ENCODE peak calls at places on chromosomes 6 and 20, in six cellular contexts. One of them, this sample, is unnamed.

GRCh38 chr20:58612021-58612700 is 38.9 kb upstream of the STX16 start:
- DNase-seq in osteoblast: peak
- DNase-seq in astrocyte: peak
- DNase-seq in heart left ventricle: no peak
- DNase-seq in coronary artery: no peak
- DNase-seq in ovary: no peak
- DNase-seq in this sample: no peak

GRCh38 chr6:138563231-138563630 is 63.9 kb upstream of the NHSL1 start:
- DNase-seq in osteoblast: no peak
- DNase-seq in astrocyte: no peak
- DNase-seq in heart left ventricle: no peak
- DNase-seq in coronary artery: no peak
- DNase-seq in ovary: no peak
- DNase-seq in this sample: no peak

GRCh38 chr6:162090734-162091133 is 636.8 kb downstream of the PRKN start:
- DNase-seq in osteoblast: no peak
- DNase-seq in astrocyte: peak
- DNase-seq in heart left ventricle: no peak
- DNase-seq in coronary artery: no peak
- DNase-seq in ovary: no peak
- DNase-seq in this sample: no peak

GRCh38 chr6:9514146-9514545 is 900.7 kb downstream of the TFAP2A start:
- DNase-seq in osteoblast: no peak
- DNase-seq in astrocyte: no peak
- DNase-seq in heart left ventricle: no peak
- DNase-seq in coronary artery: no peak
- DNase-seq in ovary: no peak
- DNase-seq in this sample: no peak

GRCh38 chr20:56766528-56766927 is 137.4 kb downstream of the TFAP2C start:
- DNase-seq in osteoblast: no peak
- DNase-seq in astrocyte: no peak
- DNase-seq in heart left ventricle: no peak
- DNase-seq in coronary artery: no peak
- DNase-seq in ovary: no peak
- DNase-seq in this sample: no peak

GRCh38 chr6:38688579-38689087 is 14.3 kb downstream of the GLO1 start:
- DNase-seq in osteoblast: no peak
- DNase-seq in astrocyte: no peak
- DNase-seq in heart left ventricle: no peak
- DNase-seq in coronary artery: no peak
- DNase-seq in ovary: no peak
- DNase-seq in this sample: no peak

GRCh38 chr6:37987008-37987407 is 167.5 kb downstream of the ZFAND3 start:
- DNase-seq in osteoblast: no peak
- DNase-seq in astrocyte: peak
- DNase-seq in heart left ventricle: no peak
- DNase-seq in coronary artery: no peak
- DNase-seq in ovary: no peak
- DNase-seq in this sample: no peak

GRCh38 chr6:116556065-116556464 is 2.5 kb downstream of the CALHM4 start:
- DNase-seq in osteoblast: no peak
- DNase-seq in astrocyte: peak
- DNase-seq in heart left ventricle: no peak
- DNase-seq in coronary artery: no peak
- DNase-seq in ovary: no peak
- DNase-seq in this sample: no peak

GRCh38 chr20:35791823-35792222 is 20.0 kb downstream of the PHF20 start:
- DNase-seq in osteoblast: peak
- DNase-seq in astrocyte: peak
- DNase-seq in heart left ventricle: no peak
- DNase-seq in coronary artery: no peak
- DNase-seq in ovary: no peak
- DNase-seq in this sample: no peak

GRCh38 chr20:10622657-10623418 is 51.0 kb downstream of the JAG1 start:
- DNase-seq in osteoblast: peak
- DNase-seq in astrocyte: peak
- DNase-seq in heart left ventricle: peak
- DNase-seq in coronary artery: no peak
- DNase-seq in ovary: peak
- DNase-seq in this sample: peak

GRCh38 chr20:19624221-19624620 is 133.8 kb upstream of the RIN2 start:
- DNase-seq in osteoblast: no peak
- DNase-seq in astrocyte: no peak
- DNase-seq in heart left ventricle: no peak
- DNase-seq in coronary artery: no peak
- DNase-seq in ovary: no peak
- DNase-seq in this sample: no peak

GRCh38 chr6:145091827-145092164 is 643.5 kb downstream of the EPM2A start:
- DNase-seq in osteoblast: no peak
- DNase-seq in astrocyte: no peak
- DNase-seq in heart left ventricle: no peak
- DNase-seq in coronary artery: no peak
- DNase-seq in ovary: no peak
- DNase-seq in this sample: no peak

GRCh38 chr6:127119361-127120108 is 1.1 kb downstream of the RSPO3 start:
- DNase-seq in osteoblast: peak
- DNase-seq in astrocyte: no peak
- DNase-seq in heart left ventricle: no peak
- DNase-seq in coronary artery: no peak
- DNase-seq in ovary: peak
- DNase-seq in this sample: no peak

GRCh38 chr6:31531162-31531561 is 2.4 kb downstream of the MCCD1 start:
- DNase-seq in osteoblast: peak
- DNase-seq in astrocyte: no peak
- DNase-seq in heart left ventricle: no peak
- DNase-seq in coronary artery: no peak
- DNase-seq in ovary: no peak
- DNase-seq in this sample: no peak

GRCh38 chr6:40022867-40023266 is 88.6 kb upstream of the MOCS1 start:
- DNase-seq in osteoblast: no peak
- DNase-seq in astrocyte: no peak
- DNase-seq in heart left ventricle: no peak
- DNase-seq in coronary artery: no peak
- DNase-seq in ovary: no peak
- DNase-seq in this sample: no peak

GRCh38 chr6:30749554-30750378 is 5.4 kb upstream of the IER3 start:
- DNase-seq in osteoblast: no peak
- DNase-seq in astrocyte: no peak
- DNase-seq in heart left ventricle: no peak
- DNase-seq in coronary artery: no peak
- DNase-seq in ovary: no peak
- DNase-seq in this sample: no peak

GRCh38 chr20:46990811-46991567 is 96.3 kb downstream of the EYA2 start:
- DNase-seq in osteoblast: no peak
- DNase-seq in astrocyte: no peak
- DNase-seq in heart left ventricle: no peak
- DNase-seq in coronary artery: no peak
- DNase-seq in ovary: no peak
- DNase-seq in this sample: no peak

GRCh38 chr20:59992531-59992930 is 34.3 kb downstream of the CDH26 start:
- DNase-seq in osteoblast: peak
- DNase-seq in astrocyte: no peak
- DNase-seq in heart left ventricle: no peak
- DNase-seq in coronary artery: no peak
- DNase-seq in ovary: no peak
- DNase-seq in this sample: no peak

GRCh38 chr6:139330841-139331500 is 39.2 kb upstream of the TXLNB start:
- DNase-seq in osteoblast: no peak
- DNase-seq in astrocyte: no peak
- DNase-seq in heart left ventricle: no peak
- DNase-seq in coronary artery: no peak
- DNase-seq in ovary: no peak
- DNase-seq in this sample: no peak

GRCh38 chr6:39791311-39791710 is 865 bp upstream of the DAAM2 start:
- DNase-seq in osteoblast: peak
- DNase-seq in astrocyte: peak
- DNase-seq in heart left ventricle: no peak
- DNase-seq in coronary artery: no peak
- DNase-seq in ovary: no peak
- DNase-seq in this sample: no peak

GRCh38 chr6:112030965-112031660 is 22.8 kb upstream of the CCN6 start:
- DNase-seq in osteoblast: peak
- DNase-seq in astrocyte: no peak
- DNase-seq in heart left ventricle: no peak
- DNase-seq in coronary artery: no peak
- DNase-seq in ovary: no peak
- DNase-seq in this sample: no peak

GRCh38 chr20:53672484-53673129 is 79.0 kb upstream of the ZNF217 start:
- DNase-seq in osteoblast: peak
- DNase-seq in astrocyte: peak
- DNase-seq in heart left ventricle: no peak
- DNase-seq in coronary artery: no peak
- DNase-seq in ovary: no peak
- DNase-seq in this sample: no peak

GRCh38 chr20:43689165-43689564 is 22.3 kb downstream of the MYBL2 start:
- DNase-seq in osteoblast: no peak
- DNase-seq in astrocyte: no peak
- DNase-seq in heart left ventricle: no peak
- DNase-seq in coronary artery: no peak
- DNase-seq in ovary: no peak
- DNase-seq in this sample: no peak

GRCh38 chr20:59297641-59298040 is 2.8 kb upstream of the EDN3 start:
- DNase-seq in osteoblast: no peak
- DNase-seq in astrocyte: no peak
- DNase-seq in heart left ventricle: no peak
- DNase-seq in coronary artery: no peak
- DNase-seq in ovary: no peak
- DNase-seq in this sample: no peak

GRCh38 chr6:44002591-44003344 is 124.5 kb downstream of the MRPL14 start:
- DNase-seq in osteoblast: peak
- DNase-seq in astrocyte: peak
- DNase-seq in heart left ventricle: peak
- DNase-seq in coronary artery: no peak
- DNase-seq in ovary: peak
- DNase-seq in this sample: peak

GRCh38 chr6:14118444-14118843 is 872 bp downstream of the CD83 start:
- DNase-seq in osteoblast: no peak
- DNase-seq in astrocyte: no peak
- DNase-seq in heart left ventricle: no peak
- DNase-seq in coronary artery: no peak
- DNase-seq in ovary: no peak
- DNase-seq in this sample: no peak

GRCh38 chr6:137309078-137309762 is 90.0 kb upstream of the IFNGR1 start:
- DNase-seq in osteoblast: no peak
- DNase-seq in astrocyte: peak
- DNase-seq in heart left ventricle: peak
- DNase-seq in coronary artery: no peak
- DNase-seq in ovary: peak
- DNase-seq in this sample: peak

GRCh38 chr20:20364747-20365558 is 3.0 kb upstream of the INSM1 start:
- DNase-seq in osteoblast: peak
- DNase-seq in astrocyte: no peak
- DNase-seq in heart left ventricle: no peak
- DNase-seq in coronary artery: no peak
- DNase-seq in ovary: no peak
- DNase-seq in this sample: no peak

GRCh38 chr20:60808003-60808402 is 444.1 kb upstream of the CDH4 start:
- DNase-seq in osteoblast: no peak
- DNase-seq in astrocyte: no peak
- DNase-seq in heart left ventricle: no peak
- DNase-seq in coronary artery: no peak
- DNase-seq in ovary: no peak
- DNase-seq in this sample: no peak

GRCh38 chr20:1946762-1947534 is 46.9 kb downstream of the PDYN start:
- DNase-seq in osteoblast: no peak
- DNase-seq in astrocyte: peak
- DNase-seq in heart left ventricle: no peak
- DNase-seq in coronary artery: no peak
- DNase-seq in ovary: peak
- DNase-seq in this sample: peak

GRCh38 chr20:2890743-2891142 is 17.5 kb downstream of the PTPRA start:
- DNase-seq in osteoblast: peak
- DNase-seq in astrocyte: peak
- DNase-seq in heart left ventricle: no peak
- DNase-seq in coronary artery: no peak
- DNase-seq in ovary: no peak
- DNase-seq in this sample: no peak

GRCh38 chr6:21595265-21595950 is 1.9 kb downstream of the SOX4 start:
- DNase-seq in osteoblast: peak
- DNase-seq in astrocyte: no peak
- DNase-seq in heart left ventricle: peak
- DNase-seq in coronary artery: peak
- DNase-seq in ovary: peak
- DNase-seq in this sample: peak
- TF ChIP-seq CTCF in osteoblast: no peak
- TF ChIP-seq CTCF in astrocyte: no peak
- TF ChIP-seq CTCF in heart left ventricle: no peak
- TF ChIP-seq CTCF in coronary artery: no peak
- TF ChIP-seq CTCF in ovary: no peak
- TF ChIP-seq CTCF in this sample: peak

DNA sequence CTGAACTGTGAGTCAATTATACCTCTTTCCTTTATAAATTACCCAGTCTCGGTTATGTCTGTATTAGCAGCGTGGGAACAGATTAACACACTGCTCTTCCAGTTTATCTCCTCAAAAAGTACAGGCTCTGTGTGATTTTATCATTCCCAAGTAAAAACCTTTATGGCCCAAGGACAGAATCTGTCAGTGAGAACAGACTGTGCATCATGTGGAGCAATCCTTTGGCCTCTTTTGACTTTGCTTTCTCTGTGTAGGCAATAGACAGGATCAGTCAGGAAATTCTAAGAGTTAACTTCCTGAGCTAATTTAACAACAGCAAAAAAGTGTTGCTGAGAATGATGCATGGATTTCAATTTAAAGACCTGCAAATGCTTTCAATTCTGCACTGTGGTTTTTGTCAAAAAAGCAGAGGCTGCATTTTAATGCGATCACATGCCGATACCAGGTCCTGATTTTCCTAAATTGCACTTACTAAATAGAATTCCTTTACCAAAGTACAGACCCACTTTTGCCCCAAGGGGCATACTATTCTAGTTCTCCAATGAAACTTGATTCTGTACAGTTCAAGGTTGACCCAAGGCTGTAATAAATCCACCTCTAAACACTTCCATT is 246.7 kb upstream of the MARCKS start:
- DNase-seq in osteoblast: no peak
- DNase-seq in astrocyte: no peak
- DNase-seq in heart left ventricle: no peak
- DNase-seq in coronary artery: no peak
- DNase-seq in ovary: no peak
- DNase-seq in this sample: no peak
- H3K27ac ChIP-seq in osteoblast: no peak
- H3K27ac ChIP-seq in astrocyte: no peak
- H3K27ac ChIP-seq in heart left ventricle: no peak
- H3K27ac ChIP-seq in coronary artery: no peak
- H3K27ac ChIP-seq in ovary: no peak
- H3K27ac ChIP-seq in this sample: no peak

GRCh38 chr20:37053230-37053950 is 42.4 kb downstream of the RBL1 start:
- DNase-seq in osteoblast: no peak
- DNase-seq in astrocyte: no peak
- DNase-seq in heart left ventricle: no peak
- DNase-seq in coronary artery: no peak
- DNase-seq in ovary: no peak
- DNase-seq in this sample: no peak

GRCh38 chr20:37055276-37055675 is 40.5 kb downstream of the RBL1 start:
- DNase-seq in osteoblast: no peak
- DNase-seq in astrocyte: no peak
- DNase-seq in heart left ventricle: no peak
- DNase-seq in coronary artery: no peak
- DNase-seq in ovary: no peak
- DNase-seq in this sample: no peak
- TF ChIP-seq CTCF in osteoblast: no peak
- TF ChIP-seq CTCF in astrocyte: no peak
- TF ChIP-seq CTCF in heart left ventricle: no peak
- TF ChIP-seq CTCF in coronary artery: no peak
- TF ChIP-seq CTCF in ovary: no peak
- TF ChIP-seq CTCF in this sample: no peak

GRCh38 chr20:4918473-4918872 is 82.8 kb downstream of the SLC23A2 start:
- DNase-seq in osteoblast: no peak
- DNase-seq in astrocyte: no peak
- DNase-seq in heart left ventricle: no peak
- DNase-seq in coronary artery: no peak
- DNase-seq in ovary: no peak
- DNase-seq in this sample: no peak
- H3K27ac ChIP-seq in osteoblast: no peak
- H3K27ac ChIP-seq in astrocyte: no peak
- H3K27ac ChIP-seq in heart left ventricle: no peak
- H3K27ac ChIP-seq in coronary artery: peak
- H3K27ac ChIP-seq in ovary: no peak
- H3K27ac ChIP-seq in this sample: no peak

This sample was measured in left ventricle myocardium inferior.